ENCODE peak calls at places on chromosomes 7 and 10, in ten cellular contexts. S, J, Y, I, A, R, P, M, N and Z are unnamed samples.
A peak's percentile ranks its signal among the peaks of the same experiment; 100 is the strongest.

GRCh38 chr10:1418031-1418550 is 319.2 kb downstream of the ADARB2 start:
- DNase-seq in S (no peak), J (no peak), Y (no peak), I (no peak), A (no peak), R (no peak), P (no peak), M (no peak), N (no peak), Z (no peak)

GRCh38 chr7:154777023-154777422 is 225.9 kb downstream of the PAXIP1 start:
- DNase-seq in S (no peak), J (no peak), Y (peak; percentile 12), I (no peak), A (no peak), R (no peak), P (no peak), M (no peak), N (no peak), Z (no peak)

GRCh38 chr7:99086944-99087343 is 57.0 kb downstream of the SMURF1 start:
- DNase-seq in S (no peak), J (no peak), Y (no peak), I (no peak), A (no peak), R (no peak), P (no peak), M (no peak), N (no peak), Z (no peak)

GRCh38 chr7:76330245-76330644 is 27.8 kb downstream of the HSPB1 start:
- DNase-seq in S (no peak), J (no peak), Y (no peak), I (no peak), A (no peak), R (no peak), P (no peak), M (no peak), N (peak; percentile 21), Z (no peak)

GRCh38 chr7:83524286-83525075 is 124.5 kb downstream of the SEMA3E start:
- DNase-seq in S (no peak), J (no peak), Y (no peak), I (no peak), A (no peak), R (no peak), P (peak; percentile 72), M (no peak), N (no peak), Z (no peak)

GRCh38 chr7:93018666-93019065 is 99.1 kb downstream of the SAMD9 start:
- DNase-seq in S (no peak), J (no peak), Y (no peak), I (no peak), A (no peak), R (no peak), P (no peak), M (no peak), N (no peak), Z (no peak)

GRCh38 chr10:100743626-100744135 is 1.7 kb upstream of the PAX2 start:
- DNase-seq in S (no peak), J (peak; percentile 64), Y (peak; percentile 80), I (no peak), A (peak; percentile 23), R (peak; percentile 17), P (peak; percentile 70), M (peak; percentile 44), N (no peak), Z (no peak)

GRCh38 chr7:52154382-52154781 is 837.8 kb upstream of the COBL start:
- DNase-seq in S (no peak), J (no peak), Y (no peak), I (no peak), A (no peak), R (no peak), P (no peak), M (no peak), N (no peak), Z (no peak)

GRCh38 chr10:116836087-116836486 is 13.2 kb upstream of the ENO4 start:
- DNase-seq in S (no peak), J (no peak), Y (no peak), I (no peak), A (peak; percentile 96), R (peak; percentile 38), P (no peak), M (no peak), N (no peak), Z (no peak)

GRCh38 chr10:103854687-103855423 is 521 bp downstream of the SH3PXD2A start:
- DNase-seq in S (no peak), J (no peak), Y (no peak), I (peak; percentile 69), A (peak; percentile 27), R (no peak), P (peak; percentile 43), M (no peak), N (no peak), Z (no peak)

GRCh38 chr10:27100800-27101347 is 580 bp upstream of the ANKRD26 start:
- DNase-seq in S (peak; percentile 5), J (no peak), Y (no peak), I (no peak), A (no peak), R (no peak), P (no peak), M (peak; percentile 58), N (no peak), Z (peak; percentile 46)

GRCh38 chr10:49047128-49047639 is 68.1 kb downstream of the VSTM4 start:
- DNase-seq in S (no peak), J (no peak), Y (no peak), I (no peak), A (no peak), R (no peak), P (no peak), M (no peak), N (no peak), Z (no peak)

GRCh38 chr7:98212532-98213041 is 1.3 kb downstream of the BHLHA15 start:
- DNase-seq in S (no peak), J (no peak), Y (no peak), I (peak; percentile 33), A (no peak), R (no peak), P (no peak), M (no peak), N (no peak), Z (no peak)

GRCh38 chr10:63052083-63052482 is 81.0 kb upstream of the NRBF2 start:
- DNase-seq in S (no peak), J (no peak), Y (no peak), I (no peak), A (no peak), R (no peak), P (no peak), M (no peak), N (no peak), Z (no peak)

GRCh38 chr10:132858121-132859081 is 72.5 kb upstream of the NKX6-2 start:
- DNase-seq in S (no peak), J (no peak), Y (no peak), I (peak; percentile 22), A (no peak), R (no peak), P (no peak), M (no peak), N (no peak), Z (no peak)

GRCh38 chr10:109696462-109696861 is 226.8 kb downstream of the XPNPEP1 start:
- DNase-seq in S (no peak), J (no peak), Y (no peak), I (no peak), A (no peak), R (no peak), P (no peak), M (no peak), N (no peak), Z (no peak)